ENCODE peak calls at places on chromosomes 16 and 17, in four cellular contexts. D is stomach, F is testis, R is upper lobe of left lung. L is an unnamed sample.

GRCh38 chr16:76441391-76441790 is 164.2 kb downstream of the CNTNAP4 start:
- DNase-seq in D (no peak), F (no peak), R (no peak), L (no peak)

GRCh38 chr17:40646791-40647548 is 648 bp downstream of the SMARCE1 start:
- DNase-seq in D (no peak), F (peak), R (no peak), L (no peak)

GRCh38 chr17:18259621-18260331 is 686 bp upstream of the MIEF2 start:
- DNase-seq in D (no peak), F (no peak), R (no peak), L (no peak)

GRCh38 chr17:75006653-75007052 is 5.8 kb upstream of the MRPL58 start:
- DNase-seq in D (no peak), F (no peak), R (no peak), L (no peak)

GRCh38 chr16:11673091-11674000 is 5.1 kb downstream of the SNN start:
- DNase-seq in D (no peak), F (no peak), R (peak), L (no peak)

GRCh38 chr17:71188811-71189492 is 931.9 kb upstream of the SOX9 start:
- DNase-seq in D (no peak), F (no peak), R (no peak), L (no peak)

GRCh38 chr17:18157354-18157985 is 26.2 kb upstream of the ALKBH5 start:
- DNase-seq in D (no peak), F (no peak), R (peak), L (no peak)

GRCh38 chr17:81470944-81471803 is 41.4 kb downstream of the ACTG1 start:
- DNase-seq in D (no peak), F (no peak), R (peak), L (no peak)

GRCh38 chr17:34720760-34721159 is 141.4 kb downstream of the TMEM132E start:
- DNase-seq in D (no peak), F (no peak), R (no peak), L (no peak)

GRCh38 chr17:38885044-38885727 is 15.3 kb downstream of the LASP1 start:
- DNase-seq in D (no peak), F (no peak), R (no peak), L (no peak)

GRCh38 chr17:13351046-13351445 is 250.7 kb downstream of the HS3ST3A1 start:
- DNase-seq in D (no peak), F (no peak), R (no peak), L (no peak)

GRCh38 chr17:32909787-32910369 is 18.1 kb upstream of the TMEM98 start:
- DNase-seq in D (peak), F (peak), R (no peak), L (peak)

GRCh38 chr16:63714876-63715275 is 1407.0 kb downstream of the CDH11 start:
- DNase-seq in D (peak), F (no peak), R (no peak), L (no peak)

GRCh38 chr17:28324776-28325175 is 5.8 kb downstream of the TMEM97 start:
- DNase-seq in D (no peak), F (no peak), R (no peak), L (no peak)

GRCh38 chr17:64278614-64279013 is 15.6 kb upstream of the TEX2 start:
- DNase-seq in D (no peak), F (no peak), R (no peak), L (no peak)

GRCh38 chr17:69760562-69760961 is 314.5 kb upstream of the KCNJ16 start:
- DNase-seq in D (no peak), F (no peak), R (no peak), L (no peak)

GRCh38 chr16:68015681-68016080 is at the start of gene DPEP2NB:
- DNase-seq in D (no peak), F (no peak), R (no peak), L (no peak)

GRCh38 chr17:10547351-10547750 is 2.1 kb downstream of the MYH2 start:
- DNase-seq in D (no peak), F (no peak), R (no peak), L (no peak)

GRCh38 chr16:67963325-67964321 is 4.8 kb downstream of the SLC12A4 start:
- DNase-seq in D (peak), F (peak), R (peak), L (peak)

GRCh38 chr17:75194879-75195278 is 10.6 kb upstream of the NUP85 start:
- DNase-seq in D (no peak), F (no peak), R (no peak), L (no peak)

GRCh38 chr17:82791532-82791931 is 39.7 kb downstream of the TBCD start:
- DNase-seq in D (no peak), F (no peak), R (no peak), L (no peak)

GRCh38 chr16:67923414-67924127 is 8.1 kb downstream of the CTRL start:
- DNase-seq in D (no peak), F (peak), R (no peak), L (no peak)

GRCh38 chr17:79006001-79006400 is 3.6 kb downstream of the CANT1 start:
- DNase-seq in D (no peak), F (peak), R (no peak), L (no peak)

GRCh38 chr17:68963958-68964357 is 8.8 kb upstream of the ABCA8 start:
- DNase-seq in D (no peak), F (no peak), R (no peak), L (no peak)

GRCh38 chr16:55809851-55810250 is 23.0 kb downstream of the CES1 start:
- DNase-seq in D (no peak), F (no peak), R (no peak), L (no peak)

GRCh38 chr16:15034266-15035162 is 21.4 kb downstream of the NTAN1 start:
- DNase-seq in D (no peak), F (no peak), R (peak), L (no peak)

GRCh38 chr16:65684230-65684629 is 562.4 kb upstream of the CDH11 start:
- DNase-seq in D (no peak), F (no peak), R (no peak), L (no peak)

GRCh38 chr16:69107311-69107962 is 2.0 kb downstream of the HAS3 start:
- DNase-seq in D (peak), F (peak), R (peak), L (no peak)

GRCh38 chr17:63356275-63356905 is 89.7 kb downstream of the CYB561 start:
- DNase-seq in D (no peak), F (peak), R (no peak), L (no peak)

GRCh38 chr16:64738321-64738960 is 383.4 kb downstream of the CDH11 start:
- DNase-seq in D (no peak), F (no peak), R (no peak), L (no peak)

DNA sequence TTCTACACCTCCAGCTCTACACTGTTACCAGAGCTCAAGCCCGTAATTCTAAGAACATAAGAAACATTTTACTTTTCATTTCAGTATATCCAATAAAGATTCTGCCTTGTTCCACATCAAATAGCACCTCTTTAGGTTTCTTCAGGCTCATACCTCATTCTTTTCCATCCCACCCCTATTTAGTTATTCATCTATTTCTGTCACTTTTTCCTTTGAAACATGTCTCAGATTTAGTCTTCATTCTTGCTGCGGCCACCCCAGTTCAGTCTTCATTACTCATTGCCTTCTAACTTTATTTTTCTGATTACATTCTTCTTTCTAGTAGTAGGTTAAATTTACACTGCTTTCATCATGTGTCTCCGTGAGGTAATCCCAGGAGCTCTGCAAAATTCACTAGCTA is 33.5 kb downstream of the PPM1E start:
- DNase-seq in D (no peak), F (no peak), R (no peak), L (no peak)
- H3K27ac ChIP-seq in D (no peak), F (no peak), R (no peak), L (no peak)

DNA sequence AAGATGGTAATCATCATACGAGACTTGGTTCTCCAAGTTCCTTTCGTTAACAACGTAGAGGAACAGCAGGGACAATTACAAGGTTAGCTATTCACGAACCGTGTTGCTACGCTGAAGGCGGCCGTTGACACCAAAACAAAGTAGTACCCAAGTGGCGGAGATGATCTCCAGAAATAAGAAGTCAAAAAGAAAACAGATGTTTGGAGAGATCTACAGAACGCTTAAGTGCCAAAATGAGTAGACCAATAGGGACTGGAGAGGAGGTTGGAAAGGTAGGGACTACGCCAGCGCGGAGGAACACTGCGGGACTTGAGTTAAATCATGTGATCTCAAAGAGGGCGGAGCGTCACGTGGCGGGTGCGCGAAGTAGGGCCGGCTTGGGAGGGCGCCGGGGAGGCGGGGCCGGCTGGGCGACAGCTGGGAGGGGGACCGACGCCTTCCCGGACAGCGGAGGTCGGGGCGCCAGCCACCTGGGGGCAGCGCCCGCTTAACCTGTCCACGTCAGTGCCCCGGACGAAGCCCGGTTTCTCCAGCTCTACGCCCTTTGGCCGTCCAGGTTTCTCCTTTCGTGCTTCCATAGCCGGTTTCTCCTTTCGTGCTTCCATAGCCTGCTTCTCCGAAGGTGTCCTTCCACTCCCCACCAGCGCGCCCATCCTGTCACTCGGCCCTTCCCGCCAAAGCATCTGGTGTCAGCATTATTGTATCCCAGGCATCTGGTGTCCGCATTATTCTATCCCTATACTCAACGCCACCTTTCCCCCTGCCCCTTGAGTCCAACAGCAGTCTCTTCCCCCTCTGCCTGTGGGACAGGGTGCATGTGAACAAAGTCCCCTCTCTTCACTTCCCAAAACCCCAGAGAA is 698 bp upstream of the GABARAP start:
- DNase-seq in D (peak), F (peak), R (peak), L (peak)
- TF ChIP-seq POLR2A in D (no peak), F (peak), R (peak), L (peak)

DNA sequence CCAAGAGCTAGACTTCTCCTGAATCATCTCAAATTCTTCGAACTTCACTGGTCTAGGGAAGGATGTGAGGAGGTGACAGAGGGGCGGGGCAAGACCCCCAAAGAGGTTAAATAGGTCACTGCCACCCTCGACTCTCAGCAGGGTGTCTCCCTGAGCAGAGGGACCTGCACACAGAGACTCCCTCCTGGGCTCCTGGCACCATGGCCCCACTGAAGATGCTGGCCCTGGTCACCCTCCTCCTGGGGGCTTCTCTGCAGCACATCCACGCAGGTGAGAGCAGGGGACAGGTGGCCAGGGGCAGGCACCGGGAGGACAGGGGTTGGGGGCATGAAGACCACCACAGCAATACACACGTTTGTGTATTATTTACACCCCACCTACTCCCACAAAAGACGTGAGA is 9.2 kb downstream of the CCL17 start:
- DNase-seq in D (no peak), F (no peak), R (peak), L (no peak)
- H3K27ac ChIP-seq in D (no peak), F (no peak), R (no peak), L (no peak)

GRCh38 chr17:73650147-73650546 is 5.9 kb upstream of the SDK2 start:
- DNase-seq in D (no peak), F (no peak), R (no peak), L (no peak)
- TF ChIP-seq POLR2A in D (no peak), F (no peak), R (no peak), L (no peak)

GRCh38 chr17:42201155-42201772 is 7.0 kb upstream of the GHDC start:
- DNase-seq in D (no peak), F (no peak), R (no peak), L (no peak)
- H3K27ac ChIP-seq in D (peak), F (no peak), R (no peak), L (no peak)

GRCh38 chr16:50326835-50327465 is 41.8 kb downstream of the BRD7 start:
- DNase-seq in D (no peak), F (no peak), R (no peak), L (no peak)
- TF ChIP-seq POLR2A in D (no peak), F (no peak), R (no peak), L (no peak)

GRCh38 chr17:44187131-44187899 is 543 bp downstream of the TMUB2 start:
- DNase-seq in D (no peak), F (no peak), R (peak), L (no peak)
- H3K27ac ChIP-seq in D (peak), F (peak), R (peak), L (peak)

GRCh38 chr16:84058211-84058610 is 15.6 kb upstream of the SLC38A8 start:
- DNase-seq in D (no peak), F (no peak), R (no peak), L (no peak)

GRCh38 chr16:84059111-84059510 is 16.5 kb upstream of the SLC38A8 start:
- DNase-seq in D (no peak), F (peak), R (no peak), L (no peak)

GRCh38 chr16:84058664-84059063 is 16.1 kb upstream of the SLC38A8 start:
- DNase-seq in D (no peak), F (peak), R (no peak), L (no peak)

GRCh38 chr16:84061236-84061830 is 18.7 kb upstream of the SLC38A8 start:
- DNase-seq in D (no peak), F (peak), R (no peak), L (no peak)

DNA sequence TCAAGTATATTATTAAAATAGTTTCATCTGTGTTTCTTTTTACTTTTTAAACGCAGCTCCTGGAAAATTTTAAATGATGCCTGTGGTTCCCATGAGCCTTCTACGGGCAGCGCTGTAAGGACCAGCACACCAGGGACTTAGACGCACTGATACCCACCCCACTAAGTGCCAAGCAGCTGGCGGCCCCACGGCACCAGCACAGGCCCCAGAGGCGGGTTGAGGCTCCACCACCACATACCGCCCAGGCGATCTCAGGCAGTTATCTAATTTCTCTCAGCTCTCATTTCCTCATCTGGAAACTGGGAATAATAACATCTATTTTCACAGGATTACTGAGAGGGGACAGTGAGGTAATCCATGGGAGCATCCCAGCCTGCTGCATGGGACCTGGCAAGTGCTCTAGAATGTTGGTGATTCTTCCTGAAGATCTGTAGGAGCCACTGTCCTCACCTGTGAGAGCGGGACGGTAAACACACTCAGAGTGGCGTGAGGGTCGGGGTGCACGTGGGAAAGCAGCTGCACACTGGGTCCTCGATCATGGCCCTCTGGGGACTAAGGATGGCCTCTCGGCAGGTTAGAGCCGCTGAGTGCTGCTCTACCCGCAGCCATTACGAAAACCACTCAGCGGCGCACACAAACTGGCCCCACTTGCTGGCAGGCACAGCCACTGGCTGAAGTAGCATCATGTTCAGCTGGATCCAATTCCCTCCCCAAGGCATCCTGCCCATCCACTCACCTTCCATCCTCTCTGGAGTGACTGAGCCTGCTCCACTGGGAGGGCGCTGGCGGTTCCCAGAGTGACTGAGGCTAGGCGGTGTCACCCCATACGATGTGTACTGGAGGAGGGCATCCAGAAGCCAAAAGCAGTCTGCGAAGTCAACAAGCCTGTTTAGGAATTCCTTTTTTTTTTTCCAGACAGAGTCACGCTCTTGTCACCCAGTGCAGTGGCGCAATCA is 17.6 kb upstream of the SLC38A8 start:
- DNase-seq in D (no peak), F (peak), R (no peak), L (no peak)
- TF ChIP-seq POLR2A in D (no peak), F (no peak), R (no peak), L (no peak)

GRCh38 chr17:76439314-76439928 is 13.5 kb downstream of the UBE2O start:
- DNase-seq in D (no peak), F (no peak), R (no peak), L (no peak)
- H3K27ac ChIP-seq in D (no peak), F (no peak), R (no peak), L (no peak)

DNA sequence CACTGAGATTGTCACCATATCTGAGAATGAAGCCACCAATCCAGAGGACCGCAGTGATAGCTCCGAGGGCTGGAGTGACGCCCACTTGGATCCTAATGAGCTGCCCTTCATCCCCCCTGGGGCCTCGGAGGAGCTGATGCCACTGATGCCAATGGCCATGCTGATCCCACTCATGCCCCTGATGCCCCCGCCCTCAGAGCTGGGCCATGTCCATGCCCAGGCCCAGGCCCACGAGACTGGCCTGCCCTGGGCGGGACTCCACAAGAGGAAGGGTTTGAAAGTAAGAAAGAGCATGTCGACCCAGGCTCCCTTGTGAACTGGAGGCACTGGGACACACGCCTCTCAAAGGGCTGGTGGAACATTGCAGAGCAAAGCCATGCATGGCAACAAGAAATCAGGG is 2.0 kb downstream of the SPPL2C start:
- DNase-seq in D (no peak), F (no peak), R (peak), L (no peak)
- TF ChIP-seq POLR2A in D (no peak), F (no peak), R (no peak), L (no peak)